ENCODE peak calls at places on chromosomes 6 and 20, in ten cellular contexts. One of them, this sample, is unnamed.

GRCh38 chr20:22619272-22619671 is 34.9 kb upstream of the FOXA2 start:
- DNase-seq in foreskin fibroblast: no peak
- DNase-seq in HCT116: no peak
- DNase-seq in Peyer's patch: no peak
- DNase-seq in body of pancreas: no peak
- DNase-seq in breast epithelium: no peak
- DNase-seq in brain microvascular endothelial cell: no peak
- DNase-seq in upper lobe of right lung: no peak
- DNase-seq in PC-3: peak; percentile 66
- DNase-seq in GM13977: no peak
- DNase-seq in this sample: no peak

GRCh38 chr20:62303327-62304226 is 780 bp downstream of the ADRM1 start:
- DNase-seq in foreskin fibroblast: peak; percentile 43
- DNase-seq in HCT116: no peak
- DNase-seq in Peyer's patch: no peak
- DNase-seq in body of pancreas: no peak
- DNase-seq in breast epithelium: no peak
- DNase-seq in brain microvascular endothelial cell: no peak
- DNase-seq in upper lobe of right lung: peak; percentile 76
- DNase-seq in PC-3: peak; percentile 25
- DNase-seq in GM13977: peak; percentile 65
- DNase-seq in this sample: no peak

GRCh38 chr6:138403324-138403800 is 661 bp upstream of the HEBP2 start:
- DNase-seq in foreskin fibroblast: peak; percentile 63
- DNase-seq in HCT116: no peak
- DNase-seq in Peyer's patch: peak; percentile 55
- DNase-seq in body of pancreas: peak; percentile 54
- DNase-seq in breast epithelium: no peak
- DNase-seq in brain microvascular endothelial cell: no peak
- DNase-seq in upper lobe of right lung: peak; percentile 77
- DNase-seq in PC-3: no peak
- DNase-seq in GM13977: peak; percentile 53
- DNase-seq in this sample: no peak

GRCh38 chr6:164693934-164694333 is 615.5 kb downstream of the C6orf118 start:
- DNase-seq in foreskin fibroblast: no peak
- DNase-seq in HCT116: no peak
- DNase-seq in Peyer's patch: no peak
- DNase-seq in body of pancreas: no peak
- DNase-seq in breast epithelium: no peak
- DNase-seq in brain microvascular endothelial cell: no peak
- DNase-seq in upper lobe of right lung: no peak
- DNase-seq in PC-3: no peak
- DNase-seq in GM13977: no peak
- DNase-seq in this sample: no peak

GRCh38 chr20:3172933-3173581 is at the start of gene LZTS3:
- DNase-seq in foreskin fibroblast: peak; percentile 70
- DNase-seq in HCT116: no peak
- DNase-seq in Peyer's patch: peak; percentile 75
- DNase-seq in body of pancreas: peak; percentile 85
- DNase-seq in breast epithelium: peak; percentile 77
- DNase-seq in brain microvascular endothelial cell: peak; percentile 36
- DNase-seq in upper lobe of right lung: peak; percentile 88
- DNase-seq in PC-3: peak; percentile 35
- DNase-seq in GM13977: peak; percentile 92
- DNase-seq in this sample: no peak

GRCh38 chr6:28922004-28922840 is 1.6 kb downstream of the TRIM27 start:
- DNase-seq in foreskin fibroblast: peak; percentile 45
- DNase-seq in HCT116: peak; percentile 62
- DNase-seq in Peyer's patch: no peak
- DNase-seq in body of pancreas: peak; percentile 63
- DNase-seq in breast epithelium: no peak
- DNase-seq in brain microvascular endothelial cell: peak; percentile 19
- DNase-seq in upper lobe of right lung: no peak
- DNase-seq in PC-3: peak; percentile 92
- DNase-seq in GM13977: no peak
- DNase-seq in this sample: no peak

GRCh38 chr20:32780749-32781402 is 18.7 kb downstream of the DNMT3B start:
- DNase-seq in foreskin fibroblast: no peak
- DNase-seq in HCT116: no peak
- DNase-seq in Peyer's patch: no peak
- DNase-seq in body of pancreas: no peak
- DNase-seq in breast epithelium: no peak
- DNase-seq in brain microvascular endothelial cell: no peak
- DNase-seq in upper lobe of right lung: no peak
- DNase-seq in PC-3: no peak
- DNase-seq in GM13977: no peak
- DNase-seq in this sample: no peak

GRCh38 chr20:3374296-3374695 is 33.2 kb downstream of the DNAAF9 start:
- DNase-seq in foreskin fibroblast: peak; percentile 59
- DNase-seq in HCT116: no peak
- DNase-seq in Peyer's patch: no peak
- DNase-seq in body of pancreas: no peak
- DNase-seq in breast epithelium: no peak
- DNase-seq in brain microvascular endothelial cell: no peak
- DNase-seq in upper lobe of right lung: no peak
- DNase-seq in PC-3: no peak
- DNase-seq in GM13977: no peak
- DNase-seq in this sample: peak; percentile 64

GRCh38 chr6:167827062-167827587 is 414 bp downstream of the AFDN start:
- DNase-seq in foreskin fibroblast: no peak
- DNase-seq in HCT116: no peak
- DNase-seq in Peyer's patch: no peak
- DNase-seq in body of pancreas: no peak
- DNase-seq in breast epithelium: no peak
- DNase-seq in brain microvascular endothelial cell: no peak
- DNase-seq in upper lobe of right lung: peak; percentile 74
- DNase-seq in PC-3: peak; percentile 30
- DNase-seq in GM13977: peak; percentile 85
- DNase-seq in this sample: no peak

GRCh38 chr20:50788045-50788867 is 6.6 kb upstream of the BCAS4 start:
- DNase-seq in foreskin fibroblast: peak; percentile 90
- DNase-seq in HCT116: peak; percentile 51
- DNase-seq in Peyer's patch: no peak
- DNase-seq in body of pancreas: peak; percentile 39
- DNase-seq in breast epithelium: no peak
- DNase-seq in brain microvascular endothelial cell: peak; percentile 45
- DNase-seq in upper lobe of right lung: no peak
- DNase-seq in PC-3: peak; percentile 74
- DNase-seq in GM13977: no peak
- DNase-seq in this sample: peak; percentile 49

GRCh38 chr6:105844275-105844848 is 241.8 kb upstream of the PRDM1 start:
- DNase-seq in foreskin fibroblast: peak; percentile 81
- DNase-seq in HCT116: no peak
- DNase-seq in Peyer's patch: no peak
- DNase-seq in body of pancreas: no peak
- DNase-seq in breast epithelium: no peak
- DNase-seq in brain microvascular endothelial cell: no peak
- DNase-seq in upper lobe of right lung: no peak
- DNase-seq in PC-3: no peak
- DNase-seq in GM13977: no peak
- DNase-seq in this sample: no peak

DNA sequence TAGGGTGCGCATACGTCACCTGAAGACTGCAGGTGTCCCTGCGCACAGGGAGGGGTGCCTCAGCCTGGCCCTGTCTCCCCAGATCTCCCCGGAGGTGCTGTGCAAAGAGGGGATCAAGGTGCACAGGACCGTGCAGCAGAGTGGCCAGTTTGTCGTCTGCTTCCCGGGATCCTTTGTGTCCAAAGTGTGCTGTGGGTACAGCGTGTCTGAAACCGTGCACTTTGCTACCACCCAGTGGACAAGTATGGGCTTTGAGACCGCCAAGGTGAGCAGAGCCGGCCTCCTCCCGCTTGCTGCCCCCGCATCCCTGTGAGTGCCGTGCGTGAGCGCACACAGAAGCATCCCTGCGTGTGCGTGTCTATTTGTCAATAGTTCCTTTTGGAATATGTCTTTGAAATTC is 150.7 kb downstream of the DTNBP1 start:
- DNase-seq in foreskin fibroblast: no peak
- DNase-seq in HCT116: no peak
- DNase-seq in Peyer's patch: no peak
- DNase-seq in body of pancreas: no peak
- DNase-seq in breast epithelium: no peak
- DNase-seq in brain microvascular endothelial cell: no peak
- DNase-seq in upper lobe of right lung: no peak
- DNase-seq in PC-3: peak; percentile 18
- DNase-seq in GM13977: no peak
- DNase-seq in this sample: no peak
- TF ChIP-seq CTCF in foreskin fibroblast: no peak
- TF ChIP-seq CTCF in HCT116: peak; percentile 30
- TF ChIP-seq CTCF in Peyer's patch: no peak
- TF ChIP-seq CTCF in body of pancreas: no peak
- TF ChIP-seq CTCF in breast epithelium: no peak
- TF ChIP-seq CTCF in brain microvascular endothelial cell: peak; percentile 44
- TF ChIP-seq CTCF in upper lobe of right lung: no peak
- TF ChIP-seq CTCF in PC-3: peak; percentile 43
- TF ChIP-seq CTCF in GM13977: peak; percentile 12
- TF ChIP-seq CTCF in this sample: peak; percentile 3

DNA sequence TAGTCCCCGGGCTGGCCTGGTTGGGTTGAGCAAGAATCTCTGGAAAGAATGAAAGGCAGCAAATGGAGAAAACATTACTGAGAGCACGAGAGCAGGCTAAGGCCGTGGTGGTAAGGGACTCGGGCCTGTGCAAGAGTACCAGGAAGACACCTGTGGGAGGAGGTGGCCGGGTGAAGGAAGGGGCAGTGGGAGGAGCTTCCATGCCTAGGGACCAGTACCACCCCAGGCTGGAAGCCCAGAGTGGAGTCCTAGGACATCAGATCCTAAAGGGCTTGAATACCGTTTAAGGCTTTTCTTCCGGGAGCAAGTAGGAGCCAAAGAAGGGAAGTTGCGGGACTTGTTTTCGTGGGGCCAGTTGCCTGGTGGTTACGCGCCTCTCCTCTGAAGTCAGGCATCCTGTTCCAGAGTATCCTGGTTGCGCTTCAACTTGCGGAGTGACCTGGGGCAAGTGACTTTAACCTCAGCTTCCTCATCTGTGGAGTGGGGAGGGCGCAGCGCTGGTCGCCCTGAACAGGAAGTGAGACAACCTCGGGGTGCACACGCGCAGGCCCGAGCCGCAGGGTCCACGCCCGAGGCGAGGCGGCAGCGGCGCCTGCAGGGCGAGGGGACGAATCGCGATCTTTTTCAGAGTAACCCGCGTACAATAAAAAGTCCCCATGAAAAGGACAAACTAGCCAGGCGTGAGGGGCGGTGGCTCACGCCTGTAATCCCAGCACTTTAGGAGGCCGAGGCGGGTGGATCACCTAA is 1.1 kb upstream of the TPD52L2 start:
- DNase-seq in foreskin fibroblast: peak; percentile 92
- DNase-seq in HCT116: peak; percentile 60
- DNase-seq in Peyer's patch: peak; percentile 93
- DNase-seq in body of pancreas: peak; percentile 85
- DNase-seq in breast epithelium: peak; percentile 90
- DNase-seq in brain microvascular endothelial cell: peak; percentile 52
- DNase-seq in upper lobe of right lung: peak; percentile 95
- DNase-seq in PC-3: peak; percentile 78
- DNase-seq in GM13977: peak; percentile 94
- DNase-seq in this sample: peak; percentile 49
- TF ChIP-seq CTCF in foreskin fibroblast: peak; percentile 60
- TF ChIP-seq CTCF in HCT116: peak; percentile 46
- TF ChIP-seq CTCF in Peyer's patch: peak; percentile 73
- TF ChIP-seq CTCF in body of pancreas: peak; percentile 75
- TF ChIP-seq CTCF in breast epithelium: no peak
- TF ChIP-seq CTCF in brain microvascular endothelial cell: peak; percentile 66
- TF ChIP-seq CTCF in upper lobe of right lung: peak; percentile 69
- TF ChIP-seq CTCF in PC-3: peak; percentile 63
- TF ChIP-seq CTCF in GM13977: peak; percentile 95
- TF ChIP-seq CTCF in this sample: peak; percentile 66

GRCh38 chr6:150129616-150130505 is 13.0 kb upstream of the PPP1R14C start:
- DNase-seq in foreskin fibroblast: no peak
- DNase-seq in HCT116: no peak
- DNase-seq in Peyer's patch: no peak
- DNase-seq in body of pancreas: no peak
- DNase-seq in breast epithelium: no peak
- DNase-seq in brain microvascular endothelial cell: no peak
- DNase-seq in upper lobe of right lung: no peak
- DNase-seq in PC-3: no peak
- DNase-seq in GM13977: no peak
- DNase-seq in this sample: no peak

GRCh38 chr6:150128425-150128824 is 14.4 kb upstream of the PPP1R14C start:
- DNase-seq in foreskin fibroblast: no peak
- DNase-seq in HCT116: no peak
- DNase-seq in Peyer's patch: no peak
- DNase-seq in body of pancreas: no peak
- DNase-seq in breast epithelium: no peak
- DNase-seq in brain microvascular endothelial cell: no peak
- DNase-seq in upper lobe of right lung: no peak
- DNase-seq in PC-3: no peak
- DNase-seq in GM13977: no peak
- DNase-seq in this sample: no peak

GRCh38 chr6:150138638-150139037 is 4.2 kb upstream of the PPP1R14C start:
- DNase-seq in foreskin fibroblast: no peak
- DNase-seq in HCT116: no peak
- DNase-seq in Peyer's patch: no peak
- DNase-seq in body of pancreas: no peak
- DNase-seq in breast epithelium: no peak
- DNase-seq in brain microvascular endothelial cell: no peak
- DNase-seq in upper lobe of right lung: no peak
- DNase-seq in PC-3: no peak
- DNase-seq in GM13977: no peak
- DNase-seq in this sample: no peak

GRCh38 chr6:150134280-150134920 is 8.4 kb upstream of the PPP1R14C start:
- DNase-seq in foreskin fibroblast: no peak
- DNase-seq in HCT116: no peak
- DNase-seq in Peyer's patch: no peak
- DNase-seq in body of pancreas: no peak
- DNase-seq in breast epithelium: peak; percentile 83
- DNase-seq in brain microvascular endothelial cell: no peak
- DNase-seq in upper lobe of right lung: no peak
- DNase-seq in PC-3: no peak
- DNase-seq in GM13977: no peak
- DNase-seq in this sample: no peak

DNA sequence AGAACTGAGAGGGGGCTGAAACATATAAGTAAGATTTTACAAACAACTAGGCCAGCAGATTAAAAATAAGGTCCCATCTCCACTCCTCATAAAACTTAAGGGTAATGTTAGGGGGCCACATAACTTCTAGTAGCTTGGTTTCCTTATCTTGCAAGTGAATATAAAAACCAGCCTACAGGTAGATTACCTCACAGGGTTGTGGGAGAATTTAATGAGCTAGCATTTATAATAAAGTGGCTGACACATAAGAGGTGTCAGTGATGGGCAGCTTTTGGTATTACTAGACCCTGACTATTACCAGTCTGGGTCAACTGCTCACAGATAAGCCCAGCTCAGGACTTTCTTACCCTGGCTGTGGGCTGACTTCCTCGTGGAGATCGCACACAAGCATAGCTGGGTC is 9.2 kb upstream of the PPP1R14C start:
- DNase-seq in foreskin fibroblast: no peak
- DNase-seq in HCT116: no peak
- DNase-seq in Peyer's patch: no peak
- DNase-seq in body of pancreas: no peak
- DNase-seq in breast epithelium: no peak
- DNase-seq in brain microvascular endothelial cell: no peak
- DNase-seq in upper lobe of right lung: no peak
- DNase-seq in PC-3: no peak
- DNase-seq in GM13977: no peak
- DNase-seq in this sample: no peak
- TF ChIP-seq CTCF in foreskin fibroblast: no peak
- TF ChIP-seq CTCF in HCT116: no peak
- TF ChIP-seq CTCF in Peyer's patch: no peak
- TF ChIP-seq CTCF in body of pancreas: no peak
- TF ChIP-seq CTCF in breast epithelium: no peak
- TF ChIP-seq CTCF in brain microvascular endothelial cell: no peak
- TF ChIP-seq CTCF in upper lobe of right lung: no peak
- TF ChIP-seq CTCF in PC-3: no peak
- TF ChIP-seq CTCF in GM13977: no peak
- TF ChIP-seq CTCF in this sample: no peak

GRCh38 chr6:136491674-136492235 is 58.5 kb downstream of the MAP7 start:
- DNase-seq in foreskin fibroblast: no peak
- DNase-seq in HCT116: no peak
- DNase-seq in Peyer's patch: no peak
- DNase-seq in body of pancreas: no peak
- DNase-seq in breast epithelium: no peak
- DNase-seq in brain microvascular endothelial cell: no peak
- DNase-seq in upper lobe of right lung: no peak
- DNase-seq in PC-3: no peak
- DNase-seq in GM13977: no peak
- DNase-seq in this sample: no peak
- TF ChIP-seq CTCF in foreskin fibroblast: no peak
- TF ChIP-seq CTCF in HCT116: no peak
- TF ChIP-seq CTCF in Peyer's patch: no peak
- TF ChIP-seq CTCF in body of pancreas: no peak
- TF ChIP-seq CTCF in breast epithelium: no peak
- TF ChIP-seq CTCF in brain microvascular endothelial cell: no peak
- TF ChIP-seq CTCF in upper lobe of right lung: no peak
- TF ChIP-seq CTCF in PC-3: no peak
- TF ChIP-seq CTCF in GM13977: no peak
- TF ChIP-seq CTCF in this sample: no peak